ENCODE peak calls at places on chromosomes 7 and 10, in eight cellular contexts. B is GDM1; H is HFFc6; F is mesenchymal stem cell; N is amygdala; V is small intestine; E is activated naive CD8-positive, alpha-beta T cell treated with anti-CD3 and anti-CD28 coated beads, Interleukin-2, amount 10 ng/mL, durations not matched to agents 7 days and 5 days; G is SW480. I is an unnamed sample.

GRCh38 chr10:113139695-113140094 is 189.6 kb downstream of the TCF7L2 start:
- DNase-seq in E (no peak), F (peak), N (no peak), V (no peak), B (no peak), H (peak), G (peak), I (no peak)

GRCh38 chr10:45000764-45001381 is at the start of gene ZNF22:
- DNase-seq in B (peak), F (peak), V (peak), H (peak), N (peak), E (peak), G (peak), I (peak)

GRCh38 chr7:108037140-108037539 is 34.2 kb upstream of the LAMB1 start:
- DNase-seq in V (no peak), H (no peak), F (no peak), B (no peak), N (no peak), E (no peak), G (no peak), I (no peak)

GRCh38 chr7:159099217-159099655 is 45.4 kb downstream of the VIPR2 start:
- DNase-seq in N (no peak), F (no peak), H (no peak), E (no peak), B (no peak), G (no peak), V (no peak), I (no peak)

GRCh38 chr10:35153723-35154122 is 27.1 kb downstream of the CREM start:
- DNase-seq in F (no peak), E (no peak), N (no peak), H (no peak), G (no peak), B (no peak), V (no peak), I (no peak)

GRCh38 chr10:96890580-96890979 is 58.5 kb downstream of the LCOR start:
- DNase-seq in F (no peak), H (no peak), E (no peak), N (no peak), V (peak), B (no peak), G (no peak), I (no peak)

GRCh38 chr10:31678139-31678536 is 250.5 kb downstream of the ARHGAP12 start:
- DNase-seq in V (no peak), F (no peak), E (no peak), H (no peak), G (no peak), B (no peak), N (no peak), I (no peak)

GRCh38 chr10:83289373-83289772 is 849.9 kb upstream of the GHITM start:
- DNase-seq in N (no peak), H (no peak), B (no peak), E (no peak), V (no peak), G (no peak), F (no peak), I (no peak)

GRCh38 chr7:18350678-18351077 is 144.9 kb upstream of the HDAC9 start:
- DNase-seq in B (no peak), F (no peak), V (no peak), N (no peak), H (no peak), E (no peak), G (peak), I (no peak)

GRCh38 chr10:69352569-69353264 is 64.0 kb downstream of the TACR2 start:
- DNase-seq in V (no peak), G (no peak), B (no peak), N (no peak), H (peak), E (no peak), F (peak), I (no peak)

GRCh38 chr10:12811725-12812310 is 189.7 kb downstream of the CCDC3 start:
- DNase-seq in B (no peak), E (no peak), F (no peak), N (no peak), V (no peak), H (no peak), G (no peak), I (no peak)

GRCh38 chr7:44120395-44120794 is 3.0 kb downstream of the POLD2 start:
- DNase-seq in B (no peak), F (no peak), N (no peak), V (no peak), H (no peak), G (no peak), E (no peak), I (no peak)

GRCh38 chr7:42283553-42283952 is 46.5 kb upstream of the GLI3 start:
- DNase-seq in E (no peak), F (no peak), V (no peak), H (no peak), G (no peak), N (no peak), B (no peak), I (no peak)

GRCh38 chr10:22779331-22780019 is 65.1 kb upstream of the PIP4K2A start:
- DNase-seq in H (no peak), F (no peak), G (no peak), E (no peak), B (no peak), N (no peak), V (no peak), I (no peak)

GRCh38 chr7:29309041-29309860 is 114.7 kb downstream of the CHN2 start:
- DNase-seq in V (no peak), E (no peak), N (no peak), H (no peak), G (peak), B (peak), F (no peak), I (no peak)

GRCh38 chr10:57977262-57977661 is 290.4 kb downstream of the IPMK start:
- DNase-seq in B (no peak), V (no peak), N (no peak), F (peak), G (no peak), E (no peak), H (no peak), I (no peak)

GRCh38 chr10:93468532-93469213 is 13.5 kb downstream of the MYOF start:
- DNase-seq in N (no peak), G (peak), V (no peak), E (no peak), H (peak), F (peak), B (no peak), I (no peak)

GRCh38 chr10:7408003-7408493 is 2.8 kb downstream of the SFMBT2 start:
- DNase-seq in V (no peak), B (no peak), H (no peak), E (peak), N (peak), F (peak), G (no peak), I (peak)

GRCh38 chr7:41508755-41509154 is 194.1 kb downstream of the INHBA start:
- DNase-seq in N (no peak), B (no peak), F (peak), E (no peak), G (no peak), H (peak), V (peak), I (no peak)

GRCh38 chr10:71290806-71291205 is 28.3 kb upstream of the SLC29A3 start:
- DNase-seq in G (no peak), H (no peak), E (no peak), N (no peak), V (no peak), B (no peak), F (no peak), I (no peak)

GRCh38 chr7:157337316-157338149 is 729 bp downstream of the DNAJB6 start:
- DNase-seq in F (peak), V (peak), N (peak), E (peak), G (peak), H (peak), B (no peak), I (peak)

GRCh38 chr10:113036636-113037035 is 86.6 kb downstream of the TCF7L2 start:
- DNase-seq in G (no peak), F (no peak), N (no peak), H (no peak), V (no peak), B (no peak), E (no peak), I (no peak)

GRCh38 chr10:29443745-29444523 is 155.1 kb downstream of the LYZL1 start:
- DNase-seq in F (peak), V (no peak), H (peak), E (no peak), N (no peak), G (no peak), B (no peak), I (no peak)

GRCh38 chr7:30974605-30975256 is 11.0 kb downstream of the GHRHR start:
- DNase-seq in V (peak), F (peak), H (no peak), E (peak), N (no peak), G (peak), B (no peak), I (no peak)

GRCh38 chr7:144682581-144683280 is 153.1 kb downstream of the TPK1 start:
- DNase-seq in V (no peak), E (no peak), H (no peak), G (no peak), F (no peak), N (no peak), B (no peak), I (no peak)

GRCh38 chr7:163298-163695 is 29.1 kb upstream of the FAM20C start:
- DNase-seq in E (no peak), B (no peak), G (no peak), V (no peak), F (no peak), N (no peak), H (no peak), I (no peak)

GRCh38 chr7:156768698-156769472 is 124.1 kb downstream of the LMBR1 start:
- DNase-seq in V (no peak), F (no peak), E (no peak), G (no peak), H (no peak), B (no peak), N (no peak), I (no peak)

GRCh38 chr10:52443419-52444388 is 129.6 kb downstream of the DKK1 start:
- DNase-seq in H (peak), B (no peak), G (peak), N (no peak), F (peak), V (no peak), E (no peak), I (no peak)

GRCh38 chr7:11133436-11133959 is 159.8 kb downstream of the PHF14 start:
- DNase-seq in F (no peak), V (peak), N (no peak), H (no peak), E (no peak), B (no peak), G (no peak), I (no peak)

GRCh38 chr7:657565-658119 is 68.9 kb upstream of the DNAAF5 start:
- DNase-seq in B (no peak), V (no peak), F (peak), N (peak), H (peak), G (no peak), E (no peak), I (no peak)

GRCh38 chr7:27030393-27031001 is 65.3 kb downstream of the HOXA1 start:
- DNase-seq in V (no peak), G (no peak), F (no peak), B (no peak), N (no peak), E (no peak), H (no peak), I (no peak)

GRCh38 chr10:78552261-78552811 is 516.4 kb upstream of the ZMIZ1 start:
- DNase-seq in V (no peak), B (no peak), G (no peak), N (peak), H (no peak), E (no peak), F (peak), I (no peak)

GRCh38 chr7:157432541-157432956 is 95.7 kb downstream of the DNAJB6 start:
- DNase-seq in V (peak), H (peak), G (peak), N (peak), B (no peak), F (peak), E (no peak), I (no peak)

GRCh38 chr10:123995461-123996131 is 97.8 kb downstream of the CHST15 start:
- DNase-seq in V (peak), E (no peak), G (peak), F (peak), B (no peak), H (peak), N (no peak), I (no peak)

GRCh38 chr7:44505595-44505994 is 15.1 kb upstream of the NUDCD3 start:
- DNase-seq in F (no peak), E (no peak), B (no peak), N (no peak), H (no peak), G (no peak), V (no peak), I (no peak)

GRCh38 chr10:133325761-133326463 is 10.8 kb downstream of the CALY start:
- DNase-seq in G (no peak), E (no peak), F (no peak), V (no peak), B (no peak), N (no peak), H (no peak), I (no peak)

GRCh38 chr7:1024331-1024761 is 20.0 kb upstream of the GPR146 start:
- DNase-seq in B (no peak), F (no peak), H (no peak), N (no peak), V (no peak), G (no peak), E (no peak), I (no peak)

I was measured in activated T-helper 9 cell treated with anti-CD3 and anti-CD28 coated beads, Interleukin-2, amount 50 U/mL, for 16 hours.